ENCODE peak calls at places on chromosomes 6 and 20, in nine cellular contexts. G, A, I, R, O, K, H, L and F are unnamed samples.

GRCh38 chr6:135535989-135536414 is 38.5 kb upstream of the AHI1 start:
- DNase-seq in G (no peak), A (no peak), I (no peak), R (peak), O (peak), K (peak), H (no peak), L (no peak), F (no peak)

GRCh38 chr6:56652231-56652630 is 9.5 kb upstream of the DST start:
- DNase-seq in G (no peak), A (no peak), I (no peak), R (peak), O (no peak), K (no peak), H (no peak), L (no peak), F (no peak)

GRCh38 chr6:163354779-163355431 is 59.6 kb upstream of the QKI start:
- DNase-seq in G (no peak), A (no peak), I (peak), R (no peak), O (no peak), K (no peak), H (peak), L (no peak), F (no peak)

GRCh38 chr20:44051661-44052000 is 135.4 kb downstream of the JPH2 start:
- DNase-seq in G (peak), A (no peak), I (no peak), R (no peak), O (no peak), K (no peak), H (no peak), L (no peak), F (no peak)

GRCh38 chr6:130796313-130796905 is 30.8 kb upstream of the SMLR1 start:
- DNase-seq in G (no peak), A (no peak), I (no peak), R (peak), O (no peak), K (no peak), H (no peak), L (no peak), F (no peak)

GRCh38 chr20:20318318-20319161 is 49.4 kb upstream of the INSM1 start:
- DNase-seq in G (no peak), A (no peak), I (no peak), R (no peak), O (no peak), K (no peak), H (no peak), L (no peak), F (no peak)

GRCh38 chr6:78308025-78308424 is 559.3 kb upstream of the IRAK1BP1 start:
- DNase-seq in G (no peak), A (no peak), I (no peak), R (no peak), O (no peak), K (peak), H (no peak), L (no peak), F (no peak)

GRCh38 chr20:49345538-49345937 is 67.7 kb upstream of the ZNFX1 start:
- DNase-seq in G (peak), A (no peak), I (no peak), R (no peak), O (no peak), K (no peak), H (no peak), L (no peak), F (no peak)

GRCh38 chr6:38510205-38510604 is 129.5 kb downstream of the BTBD9 start:
- DNase-seq in G (no peak), A (no peak), I (no peak), R (no peak), O (no peak), K (no peak), H (no peak), L (no peak), F (no peak)

GRCh38 chr20:45036044-45036755 is 64.7 kb downstream of the KCNS1 start:
- DNase-seq in G (peak), A (no peak), I (peak), R (no peak), O (peak), K (no peak), H (no peak), L (peak), F (no peak)

GRCh38 chr6:51951924-51952323 is 135.5 kb downstream of the PKHD1 start:
- DNase-seq in G (no peak), A (no peak), I (no peak), R (no peak), O (no peak), K (no peak), H (no peak), L (no peak), F (no peak)

GRCh38 chr6:6645266-6645917 is 56.9 kb downstream of the LY86 start:
- DNase-seq in G (no peak), A (no peak), I (no peak), R (no peak), O (no peak), K (no peak), H (no peak), L (no peak), F (no peak)